ENCODE peak calls at places on chromosome 4, in five cellular contexts. E, U, I, Q and J are unnamed samples.

GRCh38 chr4:144374065-144374464 is 233.5 kb upstream of the GYPA start:
- DNase-seq in U (no peak), I (no peak), Q (no peak), E (no peak), J (no peak)

GRCh38 chr4:1452431-1453051 is 46.3 kb upstream of the NKX1-1 start:
- DNase-seq in U (no peak), E (no peak), Q (no peak), I (no peak), J (no peak)

GRCh38 chr4:147740176-147740575 is 8.3 kb downstream of the ARHGAP10 start:
- DNase-seq in U (no peak), Q (peak; percentile 25), E (no peak), I (no peak), J (no peak)

GRCh38 chr4:137794779-137795178 is 262.5 kb upstream of the PCDH18 start:
- DNase-seq in U (peak; percentile 35), Q (peak; percentile 38), I (no peak), E (no peak), J (no peak)

GRCh38 chr4:147328756-147329446 is 152.0 kb upstream of the EDNRA start:
- DNase-seq in Q (no peak), E (no peak), U (no peak), I (no peak), J (no peak)

GRCh38 chr4:127355738-127356137 is 277.0 kb upstream of the INTU start:
- DNase-seq in U (no peak), Q (no peak), I (no peak), E (no peak), J (no peak)

GRCh38 chr4:179097741-179098140 is 1655.5 kb upstream of the AGA start:
- DNase-seq in Q (no peak), I (no peak), U (no peak), E (no peak), J (no peak)

GRCh38 chr4:88522702-88523324 is 763 bp downstream of the PYURF start:
- DNase-seq in I (no peak), U (peak; percentile 46), E (peak; percentile 43), Q (peak; percentile 49), J (peak; percentile 32)

GRCh38 chr4:152095701-152096070 is 334.9 kb upstream of the GATB start:
- DNase-seq in E (no peak), U (no peak), Q (no peak), I (no peak), J (no peak)

GRCh38 chr4:81685105-81685504 is 213.4 kb upstream of the RASGEF1B start:
- DNase-seq in I (no peak), Q (no peak), U (no peak), E (peak; percentile 24), J (no peak)

GRCh38 chr4:141815646-141816045 is 179.3 kb downstream of the IL15 start:
- DNase-seq in E (no peak), U (no peak), I (no peak), Q (no peak), J (no peak)

GRCh38 chr4:89753601-89754066 is 83.3 kb downstream of the SNCA start:
- DNase-seq in U (peak; percentile 98), E (peak; percentile 94), Q (peak; percentile 95), I (no peak), J (no peak)

GRCh38 chr4:63553123-63553522 is 856.1 kb downstream of the TECRL start:
- DNase-seq in I (no peak), E (no peak), U (no peak), Q (no peak), J (no peak)

GRCh38 chr4:29047341-29048041 is 1672.7 kb upstream of the PCDH7 start:
- DNase-seq in U (no peak), I (no peak), Q (no peak), E (no peak), J (no peak)

GRCh38 chr4:6008092-6008551 is 10.1 kb downstream of the C4orf50 start:
- DNase-seq in E (no peak), I (no peak), U (no peak), Q (no peak), J (no peak)

GRCh38 chr4:146049802-146050201 is 111.2 kb upstream of the ZNF827 start:
- DNase-seq in U (no peak), Q (no peak), I (no peak), E (no peak), J (no peak)

GRCh38 chr4:87050596-87050995 is 115.8 kb downstream of the AFF1 start:
- DNase-seq in I (no peak), U (no peak), Q (peak; percentile 96), E (peak; percentile 71), J (no peak)

GRCh38 chr4:105061136-105061696 is 85.5 kb upstream of the TET2 start:
- DNase-seq in E (peak; percentile 59), U (no peak), I (no peak), Q (peak; percentile 94), J (peak; percentile 5)

GRCh38 chr4:24881508-24882071 is 31.3 kb downstream of the CCDC149 start:
- DNase-seq in U (no peak), Q (no peak), I (no peak), E (no peak), J (no peak)

GRCh38 chr4:122966201-122966600 is 43.8 kb upstream of the NUDT6 start:
- DNase-seq in Q (no peak), I (no peak), E (no peak), U (no peak), J (no peak)

GRCh38 chr4:140163029-140163810 is 9.2 kb upstream of the MAML3 start:
- DNase-seq in I (no peak), Q (peak; percentile 84), E (peak; percentile 78), U (peak; percentile 57), J (no peak)

GRCh38 chr4:151681085-151681484 is 79.7 kb downstream of the GATB start:
- DNase-seq in U (no peak), E (no peak), I (no peak), Q (no peak), J (no peak)

GRCh38 chr4:38925492-38926418 is 58.1 kb downstream of the FAM114A1 start:
- DNase-seq in U (no peak), I (no peak), E (no peak), Q (no peak), J (no peak)

GRCh38 chr4:16259531-16260246 is 33.4 kb upstream of the TAPT1 start:
- DNase-seq in Q (peak; percentile 61), E (peak; percentile 65), I (no peak), U (peak; percentile 28), J (no peak)

GRCh38 chr4:149345424-149345823 is 470.2 kb downstream of the IQCM start:
- DNase-seq in Q (no peak), E (peak; percentile 59), I (no peak), U (no peak), J (no peak)

GRCh38 chr4:22500831-22501714 is 14.8 kb downstream of the ADGRA3 start:
- DNase-seq in Q (peak; percentile 69), U (peak; percentile 21), I (no peak), E (peak; percentile 83), J (no peak)

GRCh38 chr4:177573487-177573886 is 131.2 kb upstream of the AGA start:
- DNase-seq in I (no peak), U (peak; percentile 70), Q (peak; percentile 65), E (peak; percentile 74), J (no peak)

GRCh38 chr4:160180206-160180605 is 1077.3 kb downstream of the RAPGEF2 start:
- DNase-seq in Q (no peak), U (peak; percentile 5), I (no peak), E (no peak), J (no peak)

GRCh38 chr4:150852237-150852636 is 162.8 kb downstream of the LRBA start:
- DNase-seq in Q (no peak), I (no peak), E (no peak), U (peak; percentile 33), J (no peak)

GRCh38 chr4:15479089-15479912 is 9.6 kb downstream of the CC2D2A start:
- DNase-seq in Q (peak; percentile 95), U (peak; percentile 82), E (peak; percentile 94), I (no peak), J (no peak)

GRCh38 chr4:87060957-87061356 is 126.1 kb downstream of the AFF1 start:
- DNase-seq in Q (no peak), I (no peak), U (peak; percentile 64), E (peak; percentile 71), J (no peak)

GRCh38 chr4:55993994-55994657 is 45.4 kb downstream of the CEP135 start:
- DNase-seq in E (no peak), Q (no peak), I (no peak), U (no peak), J (no peak)

DNA sequence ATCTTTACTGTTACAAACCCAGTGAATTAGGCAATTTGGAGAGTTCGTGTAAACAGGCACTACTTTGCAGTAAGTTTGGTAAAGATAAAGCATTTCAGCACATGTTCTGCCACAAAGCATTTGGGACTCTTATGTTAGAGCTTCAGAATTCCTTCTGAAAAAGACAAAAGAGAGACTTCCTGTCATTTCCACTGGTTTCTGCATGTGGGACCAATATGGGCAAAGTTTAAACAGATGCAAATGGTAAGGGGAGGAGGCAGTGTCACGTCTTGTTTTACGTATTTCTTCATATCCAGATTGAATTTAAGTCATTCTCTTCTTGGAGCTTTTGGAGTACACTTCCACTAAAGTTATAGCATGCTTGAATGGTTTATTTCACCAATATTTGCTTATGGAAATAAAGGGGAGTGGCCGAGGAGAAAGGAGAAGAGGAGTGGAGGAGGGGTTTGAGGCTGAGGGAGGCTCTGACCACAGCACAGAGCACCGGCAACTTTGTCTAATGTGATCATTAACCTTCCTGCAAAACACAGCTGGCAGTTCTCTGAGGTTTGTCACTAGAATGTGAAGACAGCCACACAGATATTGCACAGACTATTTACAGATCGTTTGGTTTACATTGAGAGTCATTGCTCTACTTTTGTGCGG is at the start of gene APELA:
- DNase-seq in E (no peak), U (peak; percentile 16), Q (no peak), I (no peak), J (no peak)
- H3K4me3 ChIP-seq in E (no peak within 1 kb of the TSS), U (peak within 1 kb of the TSS; percentile 5), Q (no peak within 1 kb of the TSS), I (no peak within 1 kb of the TSS), J (no peak within 1 kb of the TSS)

GRCh38 chr4:174157106-174157607 is 126.3 kb downstream of the FBXO8 start:
- DNase-seq in U (no peak), E (peak; percentile 5), I (no peak), Q (peak; percentile 84), J (no peak)

GRCh38 chr4:174156239-174156826 is 127.1 kb downstream of the FBXO8 start:
- DNase-seq in U (peak; percentile 48), I (no peak), E (peak; percentile 81), Q (peak; percentile 81), J (no peak)

GRCh38 chr4:174152717-174153466 is 130.6 kb downstream of the FBXO8 start:
- DNase-seq in E (peak; percentile 25), U (no peak), I (no peak), Q (no peak), J (no peak)

DNA sequence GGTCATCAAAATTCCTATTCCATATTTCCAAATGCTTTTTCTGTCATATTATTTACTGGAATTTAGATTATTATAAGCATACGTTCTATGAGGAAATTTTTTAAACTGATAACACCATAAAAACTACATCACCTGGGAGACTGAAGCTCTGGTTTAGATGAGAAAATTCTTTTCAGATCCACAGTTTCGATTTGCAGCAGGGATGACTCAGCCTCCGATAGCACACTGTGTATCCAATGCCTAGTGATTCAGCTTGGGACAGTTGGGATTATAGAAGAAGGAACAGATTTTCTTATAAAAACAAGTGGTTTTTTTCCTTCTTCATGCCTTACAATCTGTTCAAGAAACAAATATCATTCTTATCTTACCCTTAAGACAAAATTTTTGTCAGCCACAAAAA is 129.0 kb downstream of the FBXO8 start:
- DNase-seq in Q (peak; percentile 80), E (peak; percentile 86), I (no peak), U (peak; percentile 42), J (no peak)
- H3K4me3 ChIP-seq in Q (peak overlapping the region; percentile 47), E (peak overlapping the region; percentile 15), I (no peak overlapping the region), U (peak overlapping the region; percentile 52), J (no peak overlapping the region)

GRCh38 chr4:77236806-77237205 is 79.8 kb downstream of the CCNG2 start:
- DNase-seq in U (no peak), I (no peak), Q (no peak), E (no peak), J (no peak)
- H3K4me3 ChIP-seq in U (no peak overlapping the region), I (no peak overlapping the region), Q (no peak overlapping the region), E (no peak overlapping the region), J (no peak overlapping the region)

GRCh38 chr4:153448003-153448731 is 18.0 kb upstream of the TMEM131L start:
- DNase-seq in E (peak; percentile 49), I (no peak), U (peak; percentile 21), Q (peak; percentile 34), J (no peak)
- H3K4me3 ChIP-seq in E (no peak overlapping the region), I (no peak overlapping the region), U (peak overlapping the region; percentile 5), Q (no peak overlapping the region), J (no peak overlapping the region)